ENCODE peak calls at places on chromosomes 7 and 10, in eight cellular contexts. Q is CD4-positive, alpha-beta T cell; R is endothelial cell; W is EL; G is NCI-H1417; U is activated naive CD4-positive, alpha-beta T cell treated with anti-CD3 and anti-CD28 coated beads for 36 hours; T is hepatic stellate cell; Y is osteocyte. B is an unnamed sample.

GRCh38 chr7:24659505-24659904 is 86.3 kb downstream of the PALS2 start:
- DNase-seq in U (no peak), T (no peak), R (no peak), Y (no peak), G (no peak), Q (no peak), W (no peak), B (no peak)

GRCh38 chr7:20408467-20408826 is 77.7 kb downstream of the ITGB8 start:
- DNase-seq in U (no peak), Q (no peak), W (peak; percentile 41), T (no peak), G (peak; percentile 70), Y (no peak), R (no peak), B (no peak)

GRCh38 chr10:129966831-129967578 is 2.9 kb upstream of the EBF3 start:
- DNase-seq in W (no peak), T (no peak), R (no peak), U (no peak), G (no peak), Y (peak; percentile 79), Q (no peak), B (no peak)

GRCh38 chr10:22733992-22734391 is 19.6 kb upstream of the PIP4K2A start:
- DNase-seq in G (no peak), Q (no peak), R (no peak), Y (no peak), W (no peak), T (no peak), U (no peak), B (no peak)

GRCh38 chr10:562142-562541 is 127.3 kb downstream of the DIP2C start:
- DNase-seq in T (no peak), U (no peak), G (no peak), Q (no peak), Y (no peak), W (no peak), R (no peak), B (no peak)

GRCh38 chr10:124565565-124566221 is 104.1 kb downstream of the LHPP start:
- DNase-seq in T (no peak), G (peak; percentile 70), W (no peak), Y (no peak), U (no peak), R (peak; percentile 54), Q (no peak), B (no peak)

GRCh38 chr10:5071411-5072198 is 22.6 kb upstream of the AKR1C3 start:
- DNase-seq in Y (no peak), Q (no peak), W (peak; percentile 36), G (peak; percentile 72), R (no peak), T (peak; percentile 13), U (no peak), B (peak; percentile 91)

GRCh38 chr7:157577061-157577460 is 240.3 kb downstream of the DNAJB6 start:
- DNase-seq in Y (no peak), G (no peak), R (no peak), W (no peak), U (no peak), Q (no peak), T (no peak), B (no peak)

GRCh38 chr10:2909921-2910320 is 157.4 kb upstream of the PFKP start:
- DNase-seq in W (no peak), T (no peak), Q (no peak), U (no peak), Y (no peak), R (no peak), G (no peak), B (no peak)

GRCh38 chr7:143909863-143910262 is 7.9 kb upstream of the TCAF1 start:
- DNase-seq in R (no peak), G (no peak), W (no peak), U (no peak), Y (no peak), Q (no peak), T (no peak), B (no peak)

GRCh38 chr7:37635368-37635767 is 48.2 kb upstream of the GPR141 start:
- DNase-seq in T (no peak), R (no peak), Q (no peak), W (no peak), U (no peak), G (no peak), Y (no peak), B (no peak)

GRCh38 chr10:4260483-4260882 is 475.5 kb upstream of the KLF6 start:
- DNase-seq in U (no peak), W (peak; percentile 37), G (peak; percentile 1), Y (no peak), T (no peak), R (no peak), Q (no peak), B (no peak)

GRCh38 chr7:75054744-75055527 is 18.7 kb downstream of the RCC1L start:
- DNase-seq in T (peak; percentile 91), U (no peak), G (no peak), Y (no peak), Q (no peak), R (no peak), W (peak; percentile 92), B (peak; percentile 61)

GRCh38 chr10:97095701-97096300 is 90.0 kb downstream of the SLIT1 start:
- DNase-seq in Y (no peak), G (peak; percentile 56), U (no peak), R (no peak), T (no peak), W (no peak), Q (no peak), B (no peak)

GRCh38 chr7:117639966-117640365 is 160.1 kb downstream of the CFTR start:
- DNase-seq in R (no peak), G (peak; percentile 50), Q (no peak), T (no peak), U (no peak), Y (no peak), W (no peak), B (no peak)

GRCh38 chr10:22897371-22897770 is 30.5 kb upstream of the ARMC3 start:
- DNase-seq in Y (no peak), Q (no peak), R (no peak), U (no peak), T (no peak), G (no peak), W (peak; percentile 3), B (no peak)

GRCh38 chr10:63707254-63707910 is 186.2 kb downstream of the REEP3 start:
- DNase-seq in R (no peak), Q (no peak), W (peak; percentile 97), U (peak; percentile 58), G (peak; percentile 30), Y (no peak), T (peak; percentile 78), B (no peak)

GRCh38 chr7:95843286-95843685 is 70.9 kb downstream of the DYNC1I1 start:
- DNase-seq in Y (no peak), Q (no peak), W (no peak), T (no peak), G (peak; percentile 16), R (no peak), U (no peak), B (no peak)

GRCh38 chr7:107939472-107940145 is 48.6 kb downstream of the DLD start:
- DNase-seq in G (no peak), Y (no peak), Q (no peak), T (peak; percentile 27), R (no peak), W (peak; percentile 84), U (no peak), B (peak; percentile 55)

GRCh38 chr7:45446195-45446944 is 127.8 kb upstream of the ADCY1 start:
- DNase-seq in Q (no peak), Y (no peak), R (no peak), U (no peak), T (no peak), W (no peak), G (no peak), B (no peak)